ENCODE peak calls at places on chromosomes 16 and 17, in six cellular contexts. H, L, S, O, J and G are unnamed samples.
A peak's percentile ranks its signal among the peaks of the same experiment; 100 is the strongest.

GRCh38 chr17:79721993-79722671 is 8.6 kb upstream of the ENPP7 start:
- DNase-seq in H (peak; percentile 43), L (no peak), S (no peak), O (no peak), J (no peak), G (no peak)

GRCh38 chr16:56189990-56190902 is 1.0 kb upstream of the GNAO1 start:
- DNase-seq in H (no peak), L (no peak), S (no peak), O (peak; percentile 75), J (peak; percentile 22), G (no peak)

GRCh38 chr17:71942626-71943025 is 178.2 kb upstream of the SOX9 start:
- DNase-seq in H (no peak), L (no peak), S (no peak), O (no peak), J (no peak), G (no peak)

GRCh38 chr16:29688172-29688571 is 9.2 kb downstream of the QPRT start:
- DNase-seq in H (no peak), L (no peak), S (no peak), O (no peak), J (no peak), G (no peak)

GRCh38 chr17:1362065-1362848 is 37.8 kb downstream of the YWHAE start:
- DNase-seq in H (no peak), L (no peak), S (no peak), O (no peak), J (no peak), G (no peak)

GRCh38 chr17:57404073-57404472 is 147.8 kb downstream of the MSI2 start:
- DNase-seq in H (no peak), L (no peak), S (no peak), O (no peak), J (no peak), G (no peak)

GRCh38 chr17:15255713-15256454 is 9.2 kb downstream of the PMP22 start:
- DNase-seq in H (no peak), L (no peak), S (no peak), O (peak; percentile 41), J (peak; percentile 46), G (peak; percentile 54)

GRCh38 chr17:13437966-13438779 is 163.6 kb downstream of the HS3ST3A1 start:
- DNase-seq in H (no peak), L (no peak), S (no peak), O (no peak), J (no peak), G (no peak)

GRCh38 chr16:52861614-52862022 is 191.1 kb downstream of the CHD9NB start:
- DNase-seq in H (peak; percentile 33), L (no peak), S (no peak), O (no peak), J (no peak), G (no peak)

GRCh38 chr16:30760160-30760559 is 1.7 kb downstream of the CFAP119 start:
- DNase-seq in H (no peak), L (no peak), S (no peak), O (peak; percentile 64), J (no peak), G (peak; percentile 25)

GRCh38 chr17:27546624-27547300 is 84.2 kb upstream of the LGALS9 start:
- DNase-seq in H (no peak), L (no peak), S (no peak), O (peak; percentile 34), J (no peak), G (no peak)

GRCh38 chr17:60383379-60383778 is 8.6 kb downstream of the USP32 start:
- DNase-seq in H (no peak), L (no peak), S (no peak), O (no peak), J (no peak), G (no peak)

GRCh38 chr17:2174048-2174447 is 119.1 kb downstream of the HIC1 start:
- DNase-seq in H (no peak), L (no peak), S (no peak), O (no peak), J (no peak), G (no peak)

GRCh38 chr17:50482516-50482915 is 3.9 kb downstream of the RSAD1 start:
- DNase-seq in H (peak; percentile 98), L (peak; percentile 92), S (peak; percentile 97), O (peak; percentile 93), J (peak; percentile 95), G (peak; percentile 98)

GRCh38 chr17:50482110-50482509 is 3.5 kb downstream of the RSAD1 start:
- DNase-seq in H (no peak), L (no peak), S (no peak), O (peak; percentile 78), J (no peak), G (peak; percentile 52)

GRCh38 chr17:50481648-50482047 is 3.0 kb downstream of the RSAD1 start:
- DNase-seq in H (no peak), L (no peak), S (no peak), O (no peak), J (no peak), G (no peak)

GRCh38 chr17:50484341-50485155 is 5.9 kb downstream of the RSAD1 start:
- DNase-seq in H (no peak), L (no peak), S (no peak), O (peak; percentile 70), J (no peak), G (no peak)

DNA sequence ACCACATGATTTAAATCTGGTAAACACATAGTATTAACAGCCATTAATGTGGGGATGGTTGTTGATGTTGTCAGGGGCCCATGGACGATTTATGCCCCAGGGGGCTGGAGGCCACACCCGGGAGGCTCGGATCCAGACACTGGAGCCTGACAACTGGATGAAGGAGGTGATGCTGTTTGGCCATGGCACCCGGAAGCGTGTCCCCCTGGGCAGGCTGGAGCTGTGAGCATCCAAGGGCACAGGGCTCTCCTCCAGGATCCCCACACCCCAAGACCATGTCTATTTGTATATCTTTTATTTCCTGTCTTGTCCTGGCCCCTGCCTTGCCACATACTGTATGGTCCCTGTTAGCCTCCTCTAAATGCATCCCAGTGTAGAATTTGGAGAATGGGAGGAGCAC is 4.6 kb downstream of the RSAD1 start:
- DNase-seq in H (no peak), L (no peak), S (no peak), O (peak; percentile 50), J (no peak), G (no peak)
- H3K27ac ChIP-seq in H (peak overlapping the region; percentile 77), L (no peak overlapping the region), S (peak overlapping the region; percentile 79), O (no peak overlapping the region), J (peak overlapping the region; percentile 83), G (peak overlapping the region; percentile 51)

GRCh38 chr17:19657182-19657581 is 8.6 kb downstream of the ALDH3A2 start:
- DNase-seq in H (no peak), L (no peak), S (no peak), O (no peak), J (no peak), G (no peak)

GRCh38 chr17:19664136-19664820 is 15.7 kb downstream of the ALDH3A2 start:
- DNase-seq in H (no peak), L (peak; percentile 75), S (no peak), O (no peak), J (no peak), G (no peak)

GRCh38 chr17:19663097-19663496 is 14.5 kb downstream of the ALDH3A2 start:
- DNase-seq in H (no peak), L (no peak), S (no peak), O (no peak), J (no peak), G (no peak)

GRCh38 chr17:19659366-19660177 is 11.0 kb downstream of the ALDH3A2 start:
- DNase-seq in H (peak; percentile 73), L (no peak), S (no peak), O (no peak), J (no peak), G (no peak)

DNA sequence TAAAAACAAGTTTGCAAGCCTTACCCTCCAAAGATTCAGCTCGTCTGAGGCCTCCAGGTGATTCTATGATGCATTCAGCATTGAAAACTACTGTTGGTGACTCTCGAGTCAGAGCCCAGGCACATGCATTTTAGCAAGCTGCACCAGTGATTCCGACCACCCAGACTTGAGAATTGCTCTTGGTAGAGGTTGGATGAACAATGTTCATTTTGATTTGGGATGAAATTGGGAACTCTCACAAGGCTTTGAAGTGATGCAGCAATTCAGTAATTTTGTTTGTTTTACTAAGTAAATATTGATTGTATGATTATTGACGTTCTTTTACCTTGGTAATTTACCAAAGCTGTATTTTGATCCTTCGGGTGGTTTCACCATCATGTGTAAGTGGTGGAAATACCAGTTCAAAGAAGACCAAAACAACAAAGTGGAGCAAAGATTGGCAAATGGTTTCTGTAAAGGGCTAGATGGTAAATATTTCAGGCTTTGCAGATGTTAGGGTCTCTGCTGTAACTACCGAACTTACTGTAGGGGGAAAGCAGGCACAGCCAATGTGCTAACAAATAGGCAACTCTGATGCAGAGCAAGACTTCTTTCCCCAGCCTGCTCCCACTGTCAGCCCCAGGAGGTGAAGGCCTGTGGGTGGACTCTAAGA is 11.8 kb downstream of the ALDH3A2 start:
- DNase-seq in H (no peak), L (no peak), S (no peak), O (no peak), J (no peak), G (no peak)
- H3K27ac ChIP-seq in H (peak overlapping the region; percentile 52), L (peak overlapping the region; percentile 25), S (no peak overlapping the region), O (no peak overlapping the region), J (no peak overlapping the region), G (no peak overlapping the region)

GRCh38 chr16:2237552-2238395 is 1.5 kb downstream of the DNASE1L2 start:
- DNase-seq in H (no peak), L (no peak), S (no peak), O (no peak), J (no peak), G (no peak)
- H3K27ac ChIP-seq in H (no peak overlapping the region), L (no peak overlapping the region), S (no peak overlapping the region), O (no peak overlapping the region), J (no peak overlapping the region), G (no peak overlapping the region)

DNA sequence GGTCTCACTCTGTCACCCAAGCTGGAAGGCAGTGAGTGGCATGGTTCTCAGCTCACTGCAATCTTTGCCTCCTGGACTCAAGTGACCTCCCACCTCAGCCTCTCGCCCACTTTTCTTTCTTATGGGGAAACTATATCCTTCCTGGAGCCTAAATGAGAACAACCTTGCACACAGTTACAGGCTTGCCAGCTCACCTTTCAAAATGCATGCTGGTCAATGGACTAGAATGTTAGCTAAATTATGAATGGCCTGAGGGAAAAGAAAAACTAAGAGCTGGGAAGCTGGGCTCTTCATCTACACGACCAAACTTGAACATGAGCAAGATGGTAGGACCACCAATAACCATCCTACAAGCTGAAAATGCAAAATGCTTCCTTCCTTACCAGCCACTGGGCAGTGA is 10.6 kb upstream of the LHX1 start:
- DNase-seq in H (no peak), L (no peak), S (no peak), O (no peak), J (no peak), G (no peak)
- H3K27ac ChIP-seq in H (no peak overlapping the region), L (no peak overlapping the region), S (no peak overlapping the region), O (no peak overlapping the region), J (no peak overlapping the region), G (no peak overlapping the region)

GRCh38 chr17:78314683-78315354 is 45.1 kb downstream of the SOCS3 start:
- DNase-seq in H (no peak), L (no peak), S (no peak), O (no peak), J (no peak), G (no peak)
- H3K27ac ChIP-seq in H (peak overlapping the region; percentile 51), L (peak overlapping the region; percentile 86), S (peak overlapping the region; percentile 56), O (no peak overlapping the region), J (peak overlapping the region; percentile 85), G (peak overlapping the region; percentile 76)